ENCODE peak calls at places on chromosomes 13 and 19, in eight cellular contexts. L is left lung, O is IMR-90, Y is tibial artery, H is GM23248, R is thoracic aorta, U is dorsolateral prefrontal cortex, T is Peyer's patch. D is an unnamed sample.

GRCh38 chr19:35006342-35006998 is 6.3 kb downstream of the GRAMD1A start:
- DNase-seq in U (no peak), O (peak; percentile 77), T (no peak), H (peak; percentile 23), R (no peak), Y (no peak), L (peak; percentile 74), D (no peak)

GRCh38 chr19:13977803-13978202 is 25.5 kb downstream of the DCAF15 start:
- DNase-seq in R (no peak), O (no peak), L (peak; percentile 63), U (no peak), T (no peak), Y (no peak), H (no peak), D (no peak)

GRCh38 chr19:48961051-48961649 is 4.0 kb upstream of the FTL start:
- DNase-seq in Y (no peak), H (no peak), U (no peak), T (no peak), O (no peak), R (no peak), L (no peak), D (no peak)

GRCh38 chr13:41813426-41813825 is 147.5 kb downstream of the VWA8 start:
- DNase-seq in Y (no peak), L (no peak), R (no peak), T (no peak), U (no peak), O (peak; percentile 66), H (peak; percentile 54), D (no peak)

GRCh38 chr13:59957438-59957837 is 206.3 kb downstream of the DIAPH3 start:
- DNase-seq in L (no peak), U (no peak), Y (no peak), R (no peak), O (no peak), H (no peak), T (no peak), D (no peak)

GRCh38 chr19:51751655-51752054 is at the start of gene FPR1:
- DNase-seq in O (no peak), R (no peak), H (no peak), T (no peak), U (no peak), Y (no peak), L (no peak), D (no peak)

GRCh38 chr13:109818136-109818535 is 31.8 kb upstream of the IRS2 start:
- DNase-seq in T (no peak), O (no peak), L (no peak), Y (no peak), H (no peak), U (no peak), R (no peak), D (no peak)

GRCh38 chr19:46303702-46304397 is 7.0 kb downstream of the HIF3A start:
- DNase-seq in U (no peak), H (peak; percentile 47), R (no peak), L (peak; percentile 89), Y (peak; percentile 76), T (no peak), O (no peak), D (no peak)

GRCh38 chr13:52162279-52163101 is 3.1 kb upstream of the NEK3 start:
- DNase-seq in T (no peak), O (peak; percentile 70), R (no peak), L (no peak), U (no peak), H (peak; percentile 14), Y (no peak), D (no peak)

GRCh38 chr19:39438270-39438934 is 2.7 kb upstream of the RPS16 start:
- DNase-seq in U (no peak), T (no peak), Y (no peak), L (no peak), R (no peak), O (peak; percentile 67), H (peak; percentile 56), D (no peak)

GRCh38 chr19:55315956-55316525 is 9.1 kb downstream of the TMEM150B start:
- DNase-seq in U (no peak), R (no peak), T (no peak), L (no peak), H (no peak), O (no peak), Y (no peak), D (no peak)

GRCh38 chr13:46962286-46962941 is 65.6 kb upstream of the HTR2A start:
- DNase-seq in U (no peak), L (no peak), O (peak; percentile 73), T (no peak), R (no peak), Y (no peak), H (peak; percentile 80), D (no peak)

GRCh38 chr19:12544401-12544876 is 6.8 kb downstream of the ZNF564 start:
- DNase-seq in L (no peak), H (peak; percentile 32), T (no peak), O (peak; percentile 19), R (no peak), U (no peak), Y (no peak), D (no peak)

GRCh38 chr19:8512115-8512967 is 1.6 kb downstream of the ZNF414 start:
- DNase-seq in U (no peak), T (no peak), Y (no peak), R (no peak), H (peak; percentile 50), O (no peak), L (no peak), D (no peak)

GRCh38 chr19:8517551-8518442 is 3.8 kb upstream of the ZNF414 start:
- DNase-seq in Y (no peak), L (no peak), T (peak; percentile 66), O (no peak), R (no peak), U (no peak), H (peak; percentile 81), D (peak; percentile 14)

GRCh38 chr19:8513687-8514504 is at the start of gene ZNF414:
- DNase-seq in Y (peak; percentile 98), U (peak; percentile 95), O (peak; percentile 95), R (peak; percentile 90), H (peak; percentile 99), T (peak; percentile 99), L (peak; percentile 97), D (peak; percentile 98)

GRCh38 chr19:8512991-8513686 is 828 bp downstream of the ZNF414 start:
- DNase-seq in T (no peak), H (peak; percentile 30), O (no peak), R (no peak), L (no peak), U (no peak), Y (no peak), D (no peak)

DNA sequence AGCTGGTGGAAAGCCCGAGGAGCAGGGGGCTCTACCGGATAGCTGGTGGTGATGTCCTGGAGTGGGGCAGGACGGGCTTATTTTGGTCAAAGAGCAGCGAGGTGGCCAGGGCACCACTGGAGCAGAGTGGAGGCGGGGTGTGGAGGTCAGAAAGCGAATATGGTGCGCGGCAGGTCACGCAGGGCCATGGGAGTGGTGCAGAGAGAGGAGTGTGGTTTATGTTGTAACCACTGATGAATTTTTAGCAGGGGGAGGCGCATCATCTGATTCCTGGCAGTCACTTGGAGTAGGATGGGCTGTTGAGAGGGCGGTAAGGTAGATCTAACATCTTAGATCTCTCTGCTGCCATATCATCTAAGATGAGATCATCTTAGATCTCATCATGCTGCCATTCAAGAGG is 1.4 kb upstream of the ZNF414 start:
- DNase-seq in L (no peak), T (no peak), Y (no peak), R (no peak), U (no peak), O (no peak), H (no peak), D (no peak)
- H3K27ac ChIP-seq in L (no peak overlapping the region), T (no peak overlapping the region), Y (no peak overlapping the region), R (no peak overlapping the region), U (no peak overlapping the region), O (no peak overlapping the region), H (no peak overlapping the region), D (no peak overlapping the region)

GRCh38 chr13:75493156-75493555 is 11.2 kb upstream of the TBC1D4 start:
- DNase-seq in L (no peak), T (no peak), U (no peak), H (no peak), Y (no peak), O (no peak), R (no peak), D (no peak)
- H3K27ac ChIP-seq in L (no peak overlapping the region), T (no peak overlapping the region), U (no peak overlapping the region), H (no peak overlapping the region), Y (no peak overlapping the region), O (no peak overlapping the region), R (no peak overlapping the region), D (no peak overlapping the region)

GRCh38 chr19:33355535-33355934 is 18.0 kb upstream of the CEBPG start:
- DNase-seq in U (no peak), O (no peak), H (no peak), T (no peak), Y (no peak), R (no peak), L (no peak), D (no peak)

GRCh38 chr19:33359581-33359980 is 13.9 kb upstream of the CEBPG start:
- DNase-seq in Y (no peak), R (no peak), U (no peak), O (no peak), L (no peak), T (no peak), H (no peak), D (no peak)

GRCh38 chr19:33362508-33363228 is 10.8 kb upstream of the CEBPG start:
- DNase-seq in R (no peak), T (no peak), H (no peak), Y (no peak), L (no peak), O (no peak), U (no peak), D (no peak)

DNA sequence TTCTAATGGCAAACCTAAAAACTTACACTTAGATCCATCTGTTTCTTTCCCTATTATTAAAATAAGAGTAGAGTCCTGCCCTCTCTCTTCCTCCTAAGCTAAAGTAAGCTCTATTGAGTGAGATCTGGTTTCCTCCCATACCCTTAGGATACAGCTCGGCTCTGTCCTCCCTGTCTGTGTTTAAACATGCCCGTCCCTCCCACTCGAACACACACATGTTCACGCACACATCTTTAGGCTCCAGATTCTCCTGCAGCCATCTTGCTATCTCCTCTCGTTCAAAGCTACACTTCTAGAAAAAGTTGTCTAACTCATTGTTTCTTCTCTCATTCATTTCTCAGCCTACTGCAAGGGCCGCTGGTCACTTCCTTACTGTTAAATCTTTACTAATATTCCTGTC is 15.1 kb upstream of the CEBPG start:
- DNase-seq in O (no peak), R (no peak), L (no peak), T (no peak), U (no peak), Y (no peak), H (no peak), D (no peak)
- H3K27ac ChIP-seq in O (no peak overlapping the region), R (peak overlapping the region; percentile 60), L (no peak overlapping the region), T (no peak overlapping the region), U (no peak overlapping the region), Y (peak overlapping the region; percentile 55), H (no peak overlapping the region), D (no peak overlapping the region)

DNA sequence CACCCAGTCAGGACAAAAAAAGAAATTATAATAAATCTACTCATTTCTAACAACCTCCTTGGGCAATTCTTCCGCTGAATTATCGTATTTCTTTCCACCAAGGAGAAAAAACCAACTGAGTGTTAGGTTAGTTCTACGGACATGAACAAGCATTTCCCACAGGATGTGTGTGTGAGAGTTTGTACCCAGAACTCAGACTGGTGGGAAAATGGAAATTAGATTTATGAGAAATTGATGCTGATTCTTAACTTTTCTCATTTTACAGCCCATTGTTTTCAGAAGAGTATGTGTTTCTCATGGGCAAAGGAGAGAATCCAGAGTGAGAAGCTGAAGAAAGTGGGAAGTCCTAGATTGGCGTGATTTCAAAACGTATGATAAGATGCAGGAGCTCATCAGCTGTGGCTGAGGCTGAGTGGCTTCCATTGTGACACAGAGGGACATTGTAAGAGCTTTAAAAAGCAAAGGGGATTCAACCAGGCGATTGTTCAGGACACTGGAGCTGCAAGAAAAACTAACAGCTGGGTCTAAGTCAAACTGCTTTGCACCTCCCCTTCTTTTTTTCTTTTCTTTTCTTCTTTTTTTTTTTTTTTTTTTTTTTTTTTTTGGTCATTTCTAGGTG is 184.8 kb upstream of the ARGLU1 start:
- DNase-seq in H (no peak), O (no peak), L (no peak), T (no peak), U (no peak), Y (no peak), R (no peak), D (no peak)
- H3K27ac ChIP-seq in H (no peak overlapping the region), O (no peak overlapping the region), L (no peak overlapping the region), T (no peak overlapping the region), U (no peak overlapping the region), Y (no peak overlapping the region), R (peak overlapping the region; percentile 3), D (no peak overlapping the region)

D was measured in substantia nigra.